ENCODE peak calls at places on chromosomes 5 and 9, in seven cellular contexts. H is tibial nerve, O is left ventricle myocardium inferior, F is OCI-LY7, Z is Peyer's patch, E is lower lobe of right lung, K is mammary epithelial cell. B is an unnamed sample.

GRCh38 chr9:34633851-34634550 is 3.6 kb downstream of the SIGMAR1 start:
- DNase-seq in H (peak; percentile 54), K (peak; percentile 51), Z (peak; percentile 79), F (peak; percentile 74), O (peak; percentile 53), E (no peak), B (no peak)

GRCh38 chr5:19210886-19211285 is 777.1 kb downstream of the CDH18 start:
- DNase-seq in K (no peak), O (no peak), E (no peak), F (no peak), Z (no peak), H (no peak), B (no peak)

GRCh38 chr5:108461628-108462367 is 79.9 kb upstream of the FBXL17 start:
- DNase-seq in F (no peak), K (peak; percentile 59), H (no peak), E (no peak), Z (no peak), O (no peak), B (no peak)

GRCh38 chr9:22211588-22212360 is 202.7 kb upstream of the CDKN2B start:
- DNase-seq in O (no peak), K (peak; percentile 91), H (peak; percentile 7), E (no peak), F (no peak), Z (no peak), B (no peak)

GRCh38 chr9:99071313-99072039 is 33.4 kb upstream of the TGFBR1 start:
- DNase-seq in H (no peak), K (no peak), O (no peak), E (no peak), Z (no peak), F (no peak), B (no peak)

GRCh38 chr5:59540366-59540765 is 353.2 kb downstream of the PDE4D start:
- DNase-seq in E (no peak), H (no peak), K (no peak), F (no peak), Z (no peak), O (no peak), B (no peak)

GRCh38 chr9:20209421-20210340 is 412.6 kb downstream of the MLLT3 start:
- DNase-seq in H (no peak), K (no peak), O (no peak), Z (no peak), F (no peak), E (no peak), B (no peak)

GRCh38 chr5:90135979-90136378 is 273.6 kb downstream of the CETN3 start:
- DNase-seq in K (no peak), H (no peak), O (no peak), E (no peak), Z (peak; percentile 55), F (peak; percentile 1), B (no peak)

GRCh38 chr5:14260637-14261036 is 117.5 kb downstream of the TRIO start:
- DNase-seq in F (no peak), K (no peak), H (no peak), O (no peak), Z (no peak), E (no peak), B (no peak)

GRCh38 chr5:6713274-6714181 is at the start of gene TENT4A:
- DNase-seq in Z (no peak), E (peak; percentile 76), H (no peak), F (no peak), K (no peak), O (peak; percentile 51), B (no peak)

GRCh38 chr5:54329731-54330709 is 19.6 kb upstream of the ARL15 start:
- DNase-seq in Z (no peak), H (no peak), F (no peak), E (no peak), O (no peak), K (peak; percentile 93), B (no peak)

GRCh38 chr9:127036437-127036836 is 86.0 kb downstream of the ANGPTL2 start:
- DNase-seq in E (no peak), O (no peak), F (no peak), Z (no peak), H (no peak), K (no peak), B (no peak)

GRCh38 chr5:113204525-113205161 is 228.0 kb downstream of the DCP2 start:
- DNase-seq in K (peak; percentile 81), F (no peak), H (peak; percentile 72), O (peak; percentile 52), Z (no peak), E (no peak), B (peak; percentile 81)

GRCh38 chr5:164341056-164341619 is 835.7 kb downstream of the MAT2B start:
- DNase-seq in E (no peak), K (no peak), Z (no peak), O (no peak), F (no peak), H (no peak), B (no peak)
- TF ChIP-seq CTCF in E (no peak), K (no peak), Z (no peak), O (no peak), F (no peak), H (no peak), B (no peak)

GRCh38 chr5:88515881-88516819 is 247.5 kb upstream of the TMEM161B start:
- DNase-seq in K (no peak), H (no peak), O (no peak), F (no peak), Z (no peak), E (no peak), B (no peak)

GRCh38 chr5:88518131-88519016 is 249.7 kb upstream of the TMEM161B start:
- DNase-seq in Z (no peak), F (no peak), E (no peak), H (no peak), K (no peak), O (no peak), B (no peak)

GRCh38 chr5:88524941-88525340 is 256.3 kb upstream of the TMEM161B start:
- DNase-seq in H (no peak), O (no peak), K (no peak), Z (no peak), E (no peak), F (no peak), B (no peak)

GRCh38 chr5:88519066-88519465 is 250.4 kb upstream of the TMEM161B start:
- DNase-seq in O (no peak), K (no peak), E (no peak), F (no peak), Z (no peak), H (no peak), B (no peak)
- H3K27ac ChIP-seq in O (no peak overlapping the region), K (no peak overlapping the region), E (no peak overlapping the region), F (no peak overlapping the region), Z (no peak overlapping the region), H (no peak overlapping the region), B (no peak overlapping the region)

DNA sequence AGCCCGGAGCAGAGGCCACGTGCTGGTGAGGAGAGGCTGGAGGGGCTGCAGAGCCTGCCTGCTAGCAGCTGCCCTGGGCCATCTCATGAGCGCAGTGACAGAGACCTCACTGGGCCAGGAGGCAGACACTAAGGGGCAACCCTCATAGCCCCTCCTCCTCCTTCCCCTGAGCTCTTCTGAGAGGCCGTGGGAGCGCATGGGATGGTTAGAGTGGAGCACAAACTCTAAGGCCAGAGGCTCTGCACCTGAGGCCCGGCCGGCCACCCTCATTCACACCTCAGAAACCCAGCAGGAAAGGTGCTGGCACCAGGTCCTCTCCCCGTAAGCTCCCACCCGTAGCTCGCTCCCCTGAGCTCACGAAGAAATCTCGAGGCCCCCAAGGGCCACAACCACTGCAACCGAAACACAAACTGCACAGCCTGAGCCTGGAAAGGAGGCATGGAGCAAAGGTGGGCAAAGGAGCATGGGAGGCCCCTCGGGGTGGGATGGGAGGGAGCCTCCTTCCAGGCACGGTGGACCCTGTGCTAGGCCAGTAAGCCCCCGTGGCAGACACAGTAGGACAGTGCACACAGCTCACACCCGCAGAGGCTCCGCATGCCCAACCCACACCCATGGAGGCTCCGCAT is 17.7 kb downstream of the CAMSAP1 start:
- DNase-seq in F (no peak), Z (no peak), O (no peak), K (no peak), E (no peak), H (no peak), B (no peak)
- TF ChIP-seq CTCF in F (no peak), Z (no peak), O (no peak), K (no peak), E (no peak), H (no peak), B (no peak)

GRCh38 chr5:73197637-73198257 is 24.8 kb downstream of the TMEM174 start:
- DNase-seq in H (no peak), K (no peak), F (no peak), Z (no peak), E (no peak), O (no peak), B (no peak)
- H3K27ac ChIP-seq in H (no peak overlapping the region), K (no peak overlapping the region), F (no peak overlapping the region), Z (no peak overlapping the region), E (no peak overlapping the region), O (no peak overlapping the region), B (no peak overlapping the region)

DNA sequence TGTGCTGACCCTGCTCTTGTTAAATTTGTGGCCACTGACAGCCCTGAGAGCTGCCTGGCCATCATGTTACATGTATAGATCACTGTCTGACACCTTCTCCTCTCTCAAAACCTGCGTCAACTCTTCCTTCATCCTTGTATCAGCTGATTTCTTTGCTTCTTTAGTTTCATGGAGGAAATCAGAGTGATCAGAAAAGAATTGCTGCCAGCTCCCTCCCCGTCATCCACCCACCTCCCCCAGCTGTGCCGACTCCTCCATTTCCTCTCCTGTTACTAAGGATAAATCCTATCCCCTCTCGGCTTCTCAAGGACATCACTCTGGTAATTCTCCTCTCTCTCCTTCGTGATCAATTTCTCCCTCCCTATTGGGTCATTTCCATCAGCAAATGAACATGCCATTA is 108.9 kb downstream of the ICE1 start:
- DNase-seq in O (no peak), H (no peak), F (no peak), E (no peak), Z (no peak), K (no peak), B (no peak)
- TF ChIP-seq CTCF in O (no peak), H (no peak), F (no peak), E (no peak), Z (no peak), K (no peak), B (no peak)

DNA sequence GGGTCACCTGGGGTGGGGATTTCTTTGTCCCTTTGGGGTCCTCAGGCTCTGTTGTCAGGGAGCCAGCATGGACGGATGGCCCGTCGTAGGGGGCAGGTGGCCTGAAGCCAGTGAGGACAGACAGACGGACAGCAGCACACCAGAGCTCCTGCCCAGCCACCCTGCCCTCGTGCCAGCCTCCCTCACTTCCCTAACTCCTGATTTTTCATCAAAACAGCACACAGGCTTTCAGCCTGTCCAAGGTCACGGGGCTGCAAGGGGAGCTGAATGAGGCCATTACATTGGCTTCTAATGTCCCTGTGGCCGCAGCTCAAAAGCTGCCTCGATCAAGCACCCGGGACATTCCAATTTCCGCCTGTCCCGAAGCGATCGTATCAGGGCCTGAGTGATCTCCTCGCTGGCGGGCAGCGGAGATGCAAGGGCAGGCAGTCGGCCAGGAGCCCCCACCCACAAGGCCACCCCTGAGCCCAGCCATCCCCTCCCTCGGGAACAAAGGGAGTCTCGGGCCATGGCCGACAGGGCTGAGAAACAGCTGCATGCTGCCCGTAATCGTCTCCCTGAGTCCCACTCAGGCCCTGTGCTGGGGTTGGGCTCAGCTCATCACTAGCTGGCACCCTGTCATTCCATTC is 50.5 kb upstream of the RNU6ATAC start:
- DNase-seq in F (no peak), O (no peak), K (no peak), Z (no peak), H (no peak), E (peak; percentile 45), B (no peak)
- H3K27ac ChIP-seq in F (peak overlapping the region; percentile 32), O (peak overlapping the region; percentile 85), K (no peak overlapping the region), Z (peak overlapping the region; percentile 55), H (peak overlapping the region; percentile 91), E (peak overlapping the region; percentile 67), B (peak overlapping the region; percentile 61)

B was measured in breast epithelium.